ENCODE peak calls at places on chromosomes 3 and 15, in five cellular contexts. X is T follicular helper cell; G is activated naive CD4-positive, alpha-beta T cell; A is AG10803; Q is A549. B is an unnamed sample.

GRCh38 chr3:99895106-99895705 is 77.5 kb downstream of the CMSS1 start:
- DNase-seq in Q (no peak), G (no peak), X (no peak), A (no peak), B (no peak)

GRCh38 chr15:60399931-60400330 is 2.1 kb upstream of the ANXA2 start:
- DNase-seq in G (no peak), A (peak), X (no peak), Q (no peak), B (no peak)

GRCh38 chr3:150379469-150379868 is 28.6 kb upstream of the TSC22D2 start:
- DNase-seq in X (no peak), A (no peak), G (no peak), Q (no peak), B (no peak)

GRCh38 chr3:190289989-190290388 is 32.3 kb downstream of the CLDN1 start:
- DNase-seq in X (no peak), G (no peak), Q (no peak), A (no peak), B (no peak)

GRCh38 chr3:126446301-126446700 is 29.4 kb downstream of the ZXDC start:
- DNase-seq in A (no peak), G (no peak), X (no peak), Q (no peak), B (no peak)

GRCh38 chr3:194158942-194159439 is 23.0 kb downstream of the HES1 start:
- DNase-seq in Q (no peak), X (no peak), A (no peak), G (no peak), B (no peak)

GRCh38 chr15:59762558-59762957 is 73.4 kb upstream of the BNIP2 start:
- DNase-seq in Q (no peak), G (no peak), X (no peak), A (no peak), B (no peak)

GRCh38 chr15:27592036-27592725 is 506.9 kb downstream of the OCA2 start:
- DNase-seq in Q (no peak), A (peak), X (no peak), G (no peak), B (no peak)

GRCh38 chr3:31908391-31909097 is 72.5 kb downstream of the OSBPL10 start:
- DNase-seq in Q (peak), X (no peak), G (no peak), A (no peak), B (no peak)

B was measured in B cell.